ENCODE peak calls at places on chromosomes 2 and 18, in six cellular contexts. O is bronchial epithelial cell, Q is Peyer's patch, C is GM23338, M is BJ, R is psoas muscle. I is an unnamed sample. For H3K27me3, the result is how much of the 10 kb centered on the place peaks cover.

GRCh38 chr18:286515-287310 is 18.9 kb upstream of the THOC1 start:
- DNase-seq in O (peak), Q (no peak), M (no peak), C (peak), R (no peak), I (no peak)

GRCh38 chr2:8514274-8514662 is 167.6 kb upstream of the ID2 start:
- DNase-seq in M (no peak), Q (no peak), O (no peak), C (no peak), R (no peak), I (no peak)

GRCh38 chr2:85846411-85846810 is 42.4 kb downstream of the ST3GAL5 start:
- DNase-seq in C (no peak), Q (no peak), M (peak), R (no peak), O (no peak), I (no peak)

GRCh38 chr2:237711458-237712150 is 84.2 kb downstream of the LRRFIP1 start:
- DNase-seq in M (no peak), O (no peak), C (no peak), Q (no peak), R (no peak), I (no peak)

GRCh38 chr18:36352384-36352783 is 54.9 kb downstream of the FHOD3 start:
- DNase-seq in C (no peak), Q (no peak), O (peak), M (peak), R (no peak), I (no peak)

GRCh38 chr2:148552675-148553331 is 91.7 kb upstream of the EPC2 start:
- DNase-seq in O (no peak), C (no peak), Q (no peak), R (no peak), M (no peak), I (no peak)

GRCh38 chr2:134717706-134718094 is 1.1 kb downstream of the TMEM163 start:
- DNase-seq in O (no peak), M (no peak), R (no peak), C (peak), Q (no peak), I (no peak)

GRCh38 chr2:40721595-40721994 is 269.7 kb upstream of the SLC8A1 start:
- DNase-seq in C (no peak), Q (no peak), R (no peak), M (no peak), O (peak), I (no peak)

GRCh38 chr2:95670167-95670566 is 78.4 kb downstream of the TRIM43 start:
- DNase-seq in R (no peak), C (no peak), O (peak), M (peak), Q (no peak), I (no peak)

GRCh38 chr2:63023444-63023843 is 27.2 kb upstream of the OTX1 start:
- DNase-seq in R (no peak), C (peak), Q (no peak), O (peak), M (no peak), I (no peak)

GRCh38 chr18:39454866-39455265 is 1889.3 kb upstream of the CELF4 start:
- DNase-seq in Q (no peak), C (no peak), R (no peak), O (no peak), M (no peak), I (no peak)

GRCh38 chr2:132701810-132702209 is 31.8 kb upstream of the LYPD1 start:
- DNase-seq in Q (no peak), O (peak), C (no peak), R (no peak), M (no peak), I (no peak)

GRCh38 chr2:107635883-107636282 is 190.8 kb upstream of the RGPD4 start:
- DNase-seq in R (no peak), M (peak), Q (no peak), C (no peak), O (peak), I (no peak)

GRCh38 chr2:46097714-46098480 is 199.3 kb upstream of the EPAS1 start:
- DNase-seq in M (peak), R (no peak), O (peak), C (no peak), Q (no peak), I (no peak)

GRCh38 chr2:168244318-168244717 is 3.1 kb downstream of the STK39 start:
- DNase-seq in C (no peak), R (no peak), O (peak), Q (no peak), M (no peak), I (no peak)

GRCh38 chr2:8679827-8680731 is 1.8 kb upstream of the ID2 start:
- DNase-seq in C (no peak), R (no peak), O (no peak), M (no peak), Q (peak), I (peak)

GRCh38 chr2:153917570-153917969 is 45.8 kb downstream of the GALNT13 start:
- DNase-seq in M (no peak), R (no peak), C (no peak), Q (no peak), O (no peak), I (no peak)

GRCh38 chr2:230915297-230915696 is 9.7 kb downstream of the GPR55 start:
- DNase-seq in R (no peak), M (no peak), Q (no peak), O (no peak), C (no peak), I (peak)

GRCh38 chr2:85761-86160 is 39.5 kb upstream of the FAM110C start:
- DNase-seq in C (no peak), R (no peak), Q (no peak), M (no peak), O (no peak), I (no peak)

GRCh38 chr2:188785515-188785914 is 188.7 kb upstream of the COL3A1 start:
- DNase-seq in O (no peak), Q (no peak), R (no peak), M (no peak), C (no peak), I (no peak)

GRCh38 chr18:74834424-74835309 is 237.0 kb downstream of the ZNF407 start:
- DNase-seq in Q (no peak), R (no peak), O (peak), C (peak), M (no peak), I (no peak)

GRCh38 chr2:163348843-163349395 is 386.9 kb downstream of the FIGN start:
- DNase-seq in Q (no peak), C (peak), O (no peak), M (peak), R (no peak), I (no peak)

GRCh38 chr2:189506514-189506976 is 65.3 kb downstream of the WDR75 start:
- DNase-seq in Q (no peak), M (no peak), O (peak), C (no peak), R (no peak), I (no peak)

GRCh38 chr2:191927319-191927867 is 80.5 kb upstream of the CAVIN2 start:
- DNase-seq in R (no peak), M (no peak), Q (no peak), C (peak), O (peak), I (no peak)

GRCh38 chr2:231583982-231584381 is 8.7 kb upstream of the TEX44 start:
- DNase-seq in Q (no peak), M (no peak), C (peak), O (no peak), R (no peak), I (no peak)

GRCh38 chr2:138023298-138023697 is 59.0 kb downstream of the HNMT start:
- DNase-seq in C (no peak), M (no peak), Q (no peak), O (no peak), R (no peak), I (no peak)

GRCh38 chr18:54712315-54712714 is 116.0 kb upstream of the RAB27B start:
- DNase-seq in R (no peak), Q (peak), O (peak), C (no peak), M (peak), I (no peak)

GRCh38 chr18:74702951-74703350 is 105.3 kb downstream of the ZNF407 start:
- DNase-seq in C (no peak), R (no peak), O (peak), M (no peak), Q (no peak), I (no peak)

GRCh38 chr2:96530474-96531357 is 5.8 kb upstream of the ARID5A start:
- DNase-seq in R (no peak), M (no peak), C (no peak), O (no peak), Q (no peak), I (peak)

GRCh38 chr18:48940854-48941531 is 9.8 kb downstream of the SMAD7 start:
- DNase-seq in Q (no peak), R (no peak), O (no peak), M (no peak), C (no peak), I (peak)

GRCh38 chr2:147910990-147911473 is 66.2 kb downstream of the ACVR2A start:
- DNase-seq in Q (no peak), M (no peak), C (peak), O (peak), R (no peak), I (no peak)

GRCh38 chr2:135056790-135057189 is 4.7 kb downstream of the RAB3GAP1 start:
- DNase-seq in Q (no peak), C (peak), M (no peak), R (no peak), O (no peak), I (no peak)

GRCh38 chr2:67446504-67446911 is 49.4 kb downstream of the ETAA1 start:
- DNase-seq in Q (no peak), C (no peak), O (peak), M (no peak), R (no peak), I (no peak)

GRCh38 chr18:65278939-65279667 is 471.7 kb upstream of the CDH7 start:
- DNase-seq in Q (no peak), M (no peak), O (no peak), R (no peak), C (no peak), I (no peak)

GRCh38 chr2:231461516-231461971 is 2.7 kb downstream of the NCL start:
- DNase-seq in Q (no peak), C (no peak), R (no peak), O (no peak), M (no peak), I (no peak)

GRCh38 chr2:138814123-138814883 is 34.1 kb upstream of the NXPH2 start:
- DNase-seq in C (peak), Q (no peak), R (no peak), M (no peak), O (peak), I (no peak)

GRCh38 chr2:235977445-235977844 is 190.7 kb downstream of the GBX2 start:
- DNase-seq in C (no peak), R (no peak), Q (no peak), O (no peak), M (no peak), I (no peak)

DNA sequence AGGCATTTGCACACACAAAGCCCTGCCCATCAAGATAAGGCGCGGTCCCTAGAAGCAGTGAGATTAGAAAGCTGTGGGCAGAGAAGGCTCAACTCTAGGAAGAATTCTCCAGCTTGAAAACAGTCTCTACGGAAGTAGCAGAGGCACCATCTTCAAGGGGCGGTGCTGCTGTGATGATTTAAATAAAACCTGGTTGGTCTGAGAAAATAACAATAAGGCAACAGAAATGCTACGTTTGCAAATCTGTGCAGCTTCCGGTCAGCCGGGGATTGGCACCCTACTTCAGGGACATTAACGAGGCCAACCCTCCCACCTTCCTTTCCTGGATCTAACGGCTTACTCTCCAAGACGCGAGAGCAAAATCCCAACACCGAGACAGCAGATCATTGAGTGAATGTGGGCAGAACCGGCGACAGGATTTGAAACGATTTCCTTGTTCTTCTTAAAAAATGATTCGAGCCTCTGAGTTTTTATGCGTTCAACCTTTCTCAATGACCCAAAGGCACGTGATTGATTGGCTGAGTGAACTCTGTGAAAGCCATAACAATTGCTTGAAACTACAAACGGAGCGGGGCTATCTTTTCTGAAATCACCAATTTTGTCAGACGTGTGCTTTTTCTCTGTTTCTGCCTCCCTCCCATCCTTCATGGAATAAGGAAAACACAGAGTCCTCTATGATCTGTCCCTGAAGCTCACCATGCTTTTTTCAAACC is 93.7 kb upstream of the ZNF516 start:
- DNase-seq in R (no peak), M (no peak), O (no peak), C (peak), Q (no peak), I (no peak)
- H3K27me3 ChIP-seq in R (under half), M (under half), O (under half), C (under half), Q (under half), I (under half)

GRCh38 chr2:172710584-172711024 is 25.0 kb upstream of the RAPGEF4 start:
- DNase-seq in Q (no peak), R (no peak), M (peak), O (peak), C (peak), I (no peak)
- TF ChIP-seq CTCF in Q (no peak), R (peak), M (peak), O (peak), C (peak), I (peak)

DNA sequence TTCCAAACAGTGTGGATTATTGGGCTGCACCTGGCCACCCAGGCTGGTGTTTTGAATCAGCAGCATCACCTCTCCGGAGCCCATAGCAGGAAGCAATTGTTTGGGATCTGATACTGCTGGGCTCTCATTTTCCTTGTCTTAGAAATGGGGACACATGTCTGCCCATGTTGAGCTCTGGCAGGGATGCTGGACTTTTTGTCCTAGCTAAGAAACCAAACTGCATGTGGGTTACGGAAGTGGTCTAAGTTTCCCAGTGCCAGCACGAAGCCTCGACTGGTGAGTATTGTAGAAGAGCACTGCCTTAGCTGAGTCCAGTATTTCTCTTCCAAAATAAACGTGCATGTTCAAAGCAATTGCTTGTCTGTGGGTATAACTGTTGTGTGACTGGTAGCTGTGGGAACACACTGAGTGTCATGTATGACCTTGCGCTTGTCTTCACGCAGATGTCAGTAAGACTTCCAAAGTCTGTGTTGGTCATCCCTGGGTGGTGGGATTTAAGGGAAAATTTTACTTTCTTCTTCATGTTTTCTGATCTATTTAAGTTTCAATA is 43.6 kb downstream of the SH3RF3 start:
- DNase-seq in Q (no peak), C (no peak), R (no peak), O (no peak), M (no peak), I (no peak)
- H3K27me3 ChIP-seq in Q (under half), C (under half), R (under half), O (under half), M (under half), I (under half)

GRCh38 chr2:65186872-65187851 is 40.5 kb upstream of the ACTR2 start:
- DNase-seq in C (peak), Q (peak), M (no peak), O (peak), R (peak), I (peak)
- TF ChIP-seq CTCF in C (peak), Q (peak), M (peak), O (peak), R (peak), I (peak)

GRCh38 chr2:15834381-15835031 is 105.8 kb upstream of the MYCN start:
- DNase-seq in Q (no peak), R (no peak), C (no peak), M (no peak), O (no peak), I (no peak)

GRCh38 chr2:15836134-15836941 is 104.0 kb upstream of the MYCN start:
- DNase-seq in O (no peak), C (no peak), R (no peak), Q (no peak), M (no peak), I (no peak)

GRCh38 chr2:15838481-15838880 is 101.9 kb upstream of the MYCN start:
- DNase-seq in C (no peak), O (no peak), M (no peak), Q (no peak), R (no peak), I (no peak)

GRCh38 chr2:15839461-15840124 is 100.8 kb upstream of the MYCN start:
- DNase-seq in M (no peak), R (no peak), O (no peak), Q (no peak), C (no peak), I (no peak)

GRCh38 chr2:15836942-15837610 is 103.3 kb upstream of the MYCN start:
- DNase-seq in O (no peak), M (no peak), R (no peak), Q (no peak), C (no peak), I (no peak)
- H3K27me3 ChIP-seq in O (under half), M (under half), R (under half), Q (under half), C (under half), I (under half)

GRCh38 chr2:234745347-234745746 is 206.5 kb upstream of the SH3BP4 start:
- DNase-seq in C (peak), O (no peak), R (no peak), Q (no peak), M (no peak), I (no peak)
- TF ChIP-seq CTCF in C (peak), O (peak), R (no peak), Q (no peak), M (no peak), I (peak)

DNA sequence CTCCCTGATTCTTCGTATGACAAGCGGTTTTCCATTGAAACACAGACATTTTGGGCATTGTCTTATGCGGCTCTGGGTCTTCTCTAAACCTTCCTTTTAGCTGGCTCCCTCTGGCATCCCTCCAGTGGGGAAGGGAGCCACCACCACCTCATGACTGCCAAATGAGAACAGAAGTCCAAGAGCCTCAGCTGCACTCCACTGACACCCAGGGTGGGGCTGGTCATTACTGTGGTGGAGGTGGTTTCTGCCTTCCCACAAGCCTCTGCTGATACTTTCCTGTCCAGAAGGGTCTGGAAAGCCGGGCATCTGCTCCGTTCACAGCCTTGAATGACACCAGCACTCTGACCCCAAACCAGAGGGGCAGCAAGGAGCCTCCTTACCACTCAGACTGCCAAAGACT is 213.5 kb downstream of the ZNF516 start:
- DNase-seq in R (no peak), O (no peak), M (no peak), Q (no peak), C (no peak), I (no peak)
- H3K27me3 ChIP-seq in R (under half), O (under half), M (under half), Q (under half), C (under half), I (under half)

GRCh38 chr2:102703305-102703704 is 58.5 kb upstream of the TMEM182 start:
- DNase-seq in R (no peak), C (no peak), O (no peak), Q (no peak), M (no peak), I (no peak)

GRCh38 chr2:102707796-102708713 is 53.8 kb upstream of the TMEM182 start:
- DNase-seq in C (peak), R (no peak), Q (no peak), O (no peak), M (no peak), I (no peak)

GRCh38 chr2:102704531-102704930 is 57.3 kb upstream of the TMEM182 start:
- DNase-seq in Q (no peak), O (no peak), C (peak), R (no peak), M (no peak), I (no peak)

GRCh38 chr2:102703748-102704147 is 58.1 kb upstream of the TMEM182 start:
- DNase-seq in M (no peak), Q (no peak), R (no peak), O (peak), C (peak), I (no peak)

GRCh38 chr2:102708847-102709559 is 52.8 kb upstream of the TMEM182 start:
- DNase-seq in O (peak), R (no peak), C (no peak), M (no peak), Q (no peak), I (no peak)
- TF ChIP-seq CTCF in O (no peak), R (no peak), C (no peak), M (no peak), Q (no peak), I (no peak)

DNA sequence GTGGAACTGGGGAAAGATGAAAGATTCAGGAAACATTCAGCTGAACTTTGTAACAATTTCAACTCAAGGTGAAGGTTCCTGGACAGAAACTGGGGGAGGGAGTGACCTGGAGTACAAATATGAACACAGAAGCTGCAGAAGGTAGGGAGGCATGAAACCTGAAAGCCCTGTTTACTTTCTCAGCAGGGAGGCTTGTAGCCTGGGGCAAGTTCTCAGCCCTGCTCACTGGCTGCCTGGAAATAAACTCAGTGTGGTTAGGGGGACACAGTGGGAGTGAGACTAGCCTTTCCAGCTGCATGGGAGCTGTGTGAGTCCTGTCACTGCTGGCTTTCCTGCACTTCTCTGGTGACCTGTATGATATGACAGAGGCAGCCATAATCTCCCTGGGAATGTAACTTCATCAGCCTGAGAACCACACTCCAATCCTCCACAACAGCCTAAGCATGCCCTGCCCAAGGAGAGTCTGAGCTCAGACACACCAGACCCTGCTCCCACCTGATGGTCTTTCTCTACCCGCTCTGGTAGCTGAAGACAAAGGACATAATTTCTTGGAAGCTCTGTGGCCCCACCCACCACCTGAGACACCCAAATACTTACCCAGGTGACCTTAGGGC is 77.0 kb downstream of the ZSWIM2 start:
- DNase-seq in Q (no peak), M (no peak), O (peak), R (no peak), C (peak), I (no peak)
- H3K27me3 ChIP-seq in Q (under half), M (under half), O (under half), R (under half), C (under half), I (under half)

I was measured in upper lobe of right lung.